ENCODE peak calls at places on chromosomes 7 and 10, in nine cellular contexts. One of them, this sample, is unnamed. For H3K36me3 and H3K4me1, the result is how much of the 10 kb centered on the place peaks cover.

GRCh38 chr10:4351723-4352565 is 474.1 kb upstream of the AKR1E2 start:
- DNase-seq in Peyer's patch: no peak
- DNase-seq in prostate gland: no peak
- DNase-seq in ovary: no peak
- DNase-seq in body of pancreas: no peak
- DNase-seq in heart left ventricle: no peak
- DNase-seq in tibial nerve: no peak
- DNase-seq in breast epithelium: no peak
- DNase-seq in stomach: no peak
- DNase-seq in this sample: no peak

GRCh38 chr10:132910901-132911711 is 31.3 kb downstream of the CFAP46 start:
- DNase-seq in prostate gland: no peak
- DNase-seq in body of pancreas: no peak
- DNase-seq in breast epithelium: no peak
- DNase-seq in ovary: peak
- DNase-seq in heart left ventricle: peak
- DNase-seq in stomach: no peak
- DNase-seq in tibial nerve: peak
- DNase-seq in Peyer's patch: no peak
- DNase-seq in this sample: no peak

GRCh38 chr7:43004076-43004475 is 71.9 kb downstream of the MRPL32 start:
- DNase-seq in ovary: no peak
- DNase-seq in stomach: no peak
- DNase-seq in heart left ventricle: no peak
- DNase-seq in breast epithelium: no peak
- DNase-seq in body of pancreas: no peak
- DNase-seq in tibial nerve: no peak
- DNase-seq in Peyer's patch: no peak
- DNase-seq in prostate gland: no peak
- DNase-seq in this sample: no peak

GRCh38 chr10:76086571-76087260 is 655.3 kb downstream of the LRMDA start:
- DNase-seq in tibial nerve: no peak
- DNase-seq in body of pancreas: peak
- DNase-seq in stomach: no peak
- DNase-seq in breast epithelium: no peak
- DNase-seq in Peyer's patch: no peak
- DNase-seq in prostate gland: peak
- DNase-seq in heart left ventricle: no peak
- DNase-seq in ovary: peak
- DNase-seq in this sample: no peak

GRCh38 chr10:66202101-66202500 is 723.7 kb upstream of the LRRTM3 start:
- DNase-seq in tibial nerve: no peak
- DNase-seq in breast epithelium: no peak
- DNase-seq in body of pancreas: no peak
- DNase-seq in stomach: no peak
- DNase-seq in ovary: no peak
- DNase-seq in prostate gland: no peak
- DNase-seq in heart left ventricle: no peak
- DNase-seq in Peyer's patch: no peak
- DNase-seq in this sample: no peak

GRCh38 chr7:139417478-139417877 is 57.8 kb downstream of the LUC7L2 start:
- DNase-seq in body of pancreas: no peak
- DNase-seq in stomach: no peak
- DNase-seq in heart left ventricle: no peak
- DNase-seq in ovary: no peak
- DNase-seq in Peyer's patch: no peak
- DNase-seq in tibial nerve: no peak
- DNase-seq in breast epithelium: no peak
- DNase-seq in prostate gland: no peak
- DNase-seq in this sample: no peak

GRCh38 chr10:101226888-101227736 is 2.2 kb downstream of the LBX1 start:
- DNase-seq in breast epithelium: no peak
- DNase-seq in prostate gland: no peak
- DNase-seq in heart left ventricle: no peak
- DNase-seq in Peyer's patch: no peak
- DNase-seq in ovary: no peak
- DNase-seq in tibial nerve: no peak
- DNase-seq in stomach: no peak
- DNase-seq in body of pancreas: no peak
- DNase-seq in this sample: no peak

GRCh38 chr7:102823715-102824114 is 74.9 kb downstream of the FAM185A start:
- DNase-seq in body of pancreas: no peak
- DNase-seq in heart left ventricle: no peak
- DNase-seq in Peyer's patch: no peak
- DNase-seq in tibial nerve: no peak
- DNase-seq in prostate gland: no peak
- DNase-seq in ovary: no peak
- DNase-seq in stomach: no peak
- DNase-seq in breast epithelium: no peak
- DNase-seq in this sample: no peak

GRCh38 chr7:33710608-33711007 is 194.7 kb upstream of the BMPER start:
- DNase-seq in prostate gland: no peak
- DNase-seq in body of pancreas: no peak
- DNase-seq in heart left ventricle: no peak
- DNase-seq in breast epithelium: no peak
- DNase-seq in tibial nerve: no peak
- DNase-seq in Peyer's patch: no peak
- DNase-seq in ovary: no peak
- DNase-seq in stomach: no peak
- DNase-seq in this sample: no peak

GRCh38 chr7:106679153-106679931 is 18.4 kb upstream of the CCDC71L start:
- DNase-seq in stomach: no peak
- DNase-seq in Peyer's patch: no peak
- DNase-seq in ovary: no peak
- DNase-seq in breast epithelium: no peak
- DNase-seq in heart left ventricle: no peak
- DNase-seq in prostate gland: no peak
- DNase-seq in tibial nerve: no peak
- DNase-seq in body of pancreas: no peak
- DNase-seq in this sample: no peak

GRCh38 chr7:129882531-129882930 is 70.2 kb downstream of the UBE2H start:
- DNase-seq in Peyer's patch: no peak
- DNase-seq in heart left ventricle: no peak
- DNase-seq in breast epithelium: no peak
- DNase-seq in ovary: no peak
- DNase-seq in prostate gland: no peak
- DNase-seq in body of pancreas: no peak
- DNase-seq in stomach: no peak
- DNase-seq in tibial nerve: no peak
- DNase-seq in this sample: no peak

GRCh38 chr10:6108631-6109443 is 20.0 kb downstream of the RBM17 start:
- DNase-seq in Peyer's patch: no peak
- DNase-seq in breast epithelium: no peak
- DNase-seq in heart left ventricle: no peak
- DNase-seq in ovary: no peak
- DNase-seq in stomach: no peak
- DNase-seq in prostate gland: no peak
- DNase-seq in tibial nerve: no peak
- DNase-seq in body of pancreas: no peak
- DNase-seq in this sample: no peak

GRCh38 chr7:20140278-20141058 is 76.7 kb downstream of the MACC1 start:
- DNase-seq in ovary: no peak
- DNase-seq in stomach: no peak
- DNase-seq in body of pancreas: no peak
- DNase-seq in Peyer's patch: no peak
- DNase-seq in heart left ventricle: no peak
- DNase-seq in tibial nerve: no peak
- DNase-seq in prostate gland: no peak
- DNase-seq in breast epithelium: no peak
- DNase-seq in this sample: no peak

GRCh38 chr7:152752513-152752912 is 7.0 kb upstream of the ACTR3B start:
- DNase-seq in heart left ventricle: no peak
- DNase-seq in Peyer's patch: no peak
- DNase-seq in ovary: no peak
- DNase-seq in prostate gland: no peak
- DNase-seq in body of pancreas: no peak
- DNase-seq in breast epithelium: no peak
- DNase-seq in stomach: no peak
- DNase-seq in tibial nerve: no peak
- DNase-seq in this sample: no peak

GRCh38 chr10:13658864-13659685 is 72.3 kb downstream of the PRPF18 start:
- DNase-seq in Peyer's patch: no peak
- DNase-seq in stomach: no peak
- DNase-seq in body of pancreas: no peak
- DNase-seq in heart left ventricle: peak
- DNase-seq in prostate gland: no peak
- DNase-seq in tibial nerve: no peak
- DNase-seq in ovary: no peak
- DNase-seq in breast epithelium: no peak
- DNase-seq in this sample: no peak

DNA sequence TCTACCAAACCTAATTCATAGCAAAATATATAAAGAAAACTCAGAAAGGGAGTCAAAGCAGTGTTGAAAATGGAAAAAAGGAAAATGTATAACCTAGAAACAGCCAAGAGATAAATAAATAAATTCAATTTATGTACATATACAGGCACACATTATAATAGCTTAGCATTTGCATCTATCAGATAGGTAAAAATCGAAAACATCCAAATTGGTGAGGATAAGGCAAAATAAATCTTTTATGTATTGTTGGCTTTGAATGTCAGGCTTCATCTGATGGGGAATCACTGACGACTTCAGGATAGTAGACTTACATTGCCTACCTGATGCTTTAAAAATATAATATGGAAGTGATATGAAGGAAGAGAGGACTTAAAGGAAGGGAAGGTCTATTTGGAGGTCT is 20.6 kb upstream of the CHRM2 start:
- DNase-seq in Peyer's patch: no peak
- DNase-seq in breast epithelium: no peak
- DNase-seq in body of pancreas: no peak
- DNase-seq in stomach: no peak
- DNase-seq in prostate gland: no peak
- DNase-seq in ovary: no peak
- DNase-seq in heart left ventricle: no peak
- DNase-seq in tibial nerve: no peak
- DNase-seq in this sample: no peak
- TF ChIP-seq POLR2A in Peyer's patch: no peak
- TF ChIP-seq POLR2A in breast epithelium: no peak
- TF ChIP-seq POLR2A in body of pancreas: no peak
- TF ChIP-seq POLR2A in stomach: no peak
- TF ChIP-seq POLR2A in prostate gland: no peak
- TF ChIP-seq POLR2A in ovary: no peak
- TF ChIP-seq POLR2A in heart left ventricle: no peak
- TF ChIP-seq POLR2A in tibial nerve: no peak
- TF ChIP-seq POLR2A in this sample: no peak

DNA sequence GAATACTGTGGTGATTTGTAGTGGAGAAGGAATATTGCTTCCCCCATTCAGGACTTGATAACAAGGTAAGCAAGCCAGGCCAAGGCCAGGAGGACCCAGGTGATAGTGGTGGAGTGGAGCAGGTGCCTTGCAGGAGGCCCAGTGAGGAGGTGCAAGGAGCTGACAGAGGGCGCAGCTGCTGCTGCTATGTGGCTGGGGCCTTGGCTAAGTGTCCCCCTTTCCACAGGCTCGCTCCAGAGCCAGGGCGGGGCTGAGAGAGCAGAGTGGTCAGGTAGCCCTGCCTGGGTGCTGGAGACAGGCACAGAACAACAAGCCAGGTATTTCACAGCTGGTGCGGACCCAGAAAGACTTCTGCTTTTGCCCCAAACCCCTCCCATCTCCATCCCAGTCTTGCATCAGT is 163.0 kb downstream of the EGFR start:
- DNase-seq in body of pancreas: no peak
- DNase-seq in prostate gland: no peak
- DNase-seq in heart left ventricle: no peak
- DNase-seq in breast epithelium: no peak
- DNase-seq in Peyer's patch: no peak
- DNase-seq in stomach: no peak
- DNase-seq in ovary: no peak
- DNase-seq in tibial nerve: no peak
- DNase-seq in this sample: no peak
- H3K36me3 ChIP-seq in body of pancreas: under half
- H3K36me3 ChIP-seq in prostate gland: under half
- H3K36me3 ChIP-seq in heart left ventricle: half or more
- H3K36me3 ChIP-seq in breast epithelium: under half
- H3K36me3 ChIP-seq in Peyer's patch: under half
- H3K36me3 ChIP-seq in stomach: half or more
- H3K36me3 ChIP-seq in ovary: under half
- H3K36me3 ChIP-seq in tibial nerve: under half
- H3K36me3 ChIP-seq in this sample: half or more

GRCh38 chr10:79116801-79117723 is 48.3 kb downstream of the ZMIZ1 start:
- DNase-seq in prostate gland: no peak
- DNase-seq in Peyer's patch: peak
- DNase-seq in heart left ventricle: no peak
- DNase-seq in breast epithelium: peak
- DNase-seq in ovary: no peak
- DNase-seq in tibial nerve: no peak
- DNase-seq in stomach: peak
- DNase-seq in body of pancreas: peak
- DNase-seq in this sample: no peak
- H3K4me1 ChIP-seq in prostate gland: under half
- H3K4me1 ChIP-seq in Peyer's patch: under half
- H3K4me1 ChIP-seq in heart left ventricle: half or more
- H3K4me1 ChIP-seq in breast epithelium: under half
- H3K4me1 ChIP-seq in ovary: under half
- H3K4me1 ChIP-seq in tibial nerve: under half
- H3K4me1 ChIP-seq in stomach: half or more
- H3K4me1 ChIP-seq in body of pancreas: half or more
- H3K4me1 ChIP-seq in this sample: half or more

DNA sequence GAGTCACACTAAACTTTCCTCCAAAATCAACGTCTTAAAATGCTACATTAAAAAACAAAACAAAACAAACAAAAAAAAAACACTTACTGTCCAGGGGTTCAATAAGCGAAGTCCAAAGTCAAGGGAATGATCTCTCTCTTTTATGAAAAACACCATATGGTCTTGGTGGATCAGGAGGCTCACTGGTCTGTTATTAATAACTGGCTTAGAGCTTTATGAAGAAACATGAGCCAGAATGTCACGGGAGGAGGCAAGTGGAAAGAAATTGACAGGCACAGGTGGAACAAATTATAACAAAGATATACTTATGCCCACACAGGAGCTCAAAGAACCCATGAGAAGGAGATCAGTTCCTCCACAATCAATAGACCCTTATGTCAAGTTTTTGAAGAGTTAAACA is at the start of gene MRLN:
- DNase-seq in breast epithelium: no peak
- DNase-seq in ovary: no peak
- DNase-seq in tibial nerve: no peak
- DNase-seq in Peyer's patch: no peak
- DNase-seq in body of pancreas: no peak
- DNase-seq in heart left ventricle: no peak
- DNase-seq in prostate gland: no peak
- DNase-seq in stomach: no peak
- DNase-seq in this sample: no peak
- TF ChIP-seq POLR2A in breast epithelium: no peak
- TF ChIP-seq POLR2A in ovary: no peak
- TF ChIP-seq POLR2A in tibial nerve: no peak
- TF ChIP-seq POLR2A in Peyer's patch: no peak
- TF ChIP-seq POLR2A in body of pancreas: no peak
- TF ChIP-seq POLR2A in heart left ventricle: no peak
- TF ChIP-seq POLR2A in prostate gland: no peak
- TF ChIP-seq POLR2A in stomach: no peak
- TF ChIP-seq POLR2A in this sample: no peak

This sample was measured in esophagus squamous epithelium.